ENCODE peak calls at places on chromosomes 13 and 19, in seven cellular contexts. One of them, this sample, is unnamed.

GRCh38 chr13:33006646-33007045 is 9.6 kb upstream of the KL start:
- DNase-seq in B cell: no peak
- DNase-seq in endodermal cell: no peak
- DNase-seq in activated CD4-positive, alpha-beta T cell treated with anti-CD3 and anti-CD28 coated beads for 1 hour: no peak
- DNase-seq in fibroblast of the conjunctiva: no peak
- DNase-seq in neural crest cell: no peak
- DNase-seq in HuH-7.5: no peak
- DNase-seq in this sample: no peak

GRCh38 chr13:28117689-28118377 is 17.5 kb upstream of the FLT3 start:
- DNase-seq in neural crest cell: no peak
- DNase-seq in fibroblast of the conjunctiva: no peak
- DNase-seq in HuH-7.5: no peak
- DNase-seq in endodermal cell: peak
- DNase-seq in B cell: no peak
- DNase-seq in activated CD4-positive, alpha-beta T cell treated with anti-CD3 and anti-CD28 coated beads for 1 hour: no peak
- DNase-seq in this sample: peak

GRCh38 chr13:44302948-44303575 is 70.6 kb upstream of the SERP2 start:
- DNase-seq in activated CD4-positive, alpha-beta T cell treated with anti-CD3 and anti-CD28 coated beads for 1 hour: no peak
- DNase-seq in neural crest cell: no peak
- DNase-seq in fibroblast of the conjunctiva: no peak
- DNase-seq in B cell: no peak
- DNase-seq in endodermal cell: no peak
- DNase-seq in HuH-7.5: no peak
- DNase-seq in this sample: no peak

GRCh38 chr19:10752237-10752912 is 34.5 kb downstream of the DNM2 start:
- DNase-seq in endodermal cell: no peak
- DNase-seq in neural crest cell: no peak
- DNase-seq in fibroblast of the conjunctiva: no peak
- DNase-seq in HuH-7.5: no peak
- DNase-seq in activated CD4-positive, alpha-beta T cell treated with anti-CD3 and anti-CD28 coated beads for 1 hour: no peak
- DNase-seq in B cell: no peak
- DNase-seq in this sample: no peak

GRCh38 chr19:42121036-42121621 is 11.1 kb downstream of the POU2F2 start:
- DNase-seq in activated CD4-positive, alpha-beta T cell treated with anti-CD3 and anti-CD28 coated beads for 1 hour: no peak
- DNase-seq in B cell: no peak
- DNase-seq in endodermal cell: no peak
- DNase-seq in fibroblast of the conjunctiva: no peak
- DNase-seq in neural crest cell: no peak
- DNase-seq in HuH-7.5: no peak
- DNase-seq in this sample: no peak

GRCh38 chr13:60617863-60618733 is 221.1 kb downstream of the TDRD3 start:
- DNase-seq in activated CD4-positive, alpha-beta T cell treated with anti-CD3 and anti-CD28 coated beads for 1 hour: no peak
- DNase-seq in HuH-7.5: no peak
- DNase-seq in fibroblast of the conjunctiva: no peak
- DNase-seq in endodermal cell: peak
- DNase-seq in B cell: no peak
- DNase-seq in neural crest cell: no peak
- DNase-seq in this sample: peak

GRCh38 chr13:21015284-21015683 is 46.1 kb downstream of the LATS2 start:
- DNase-seq in HuH-7.5: no peak
- DNase-seq in endodermal cell: no peak
- DNase-seq in neural crest cell: no peak
- DNase-seq in B cell: no peak
- DNase-seq in activated CD4-positive, alpha-beta T cell treated with anti-CD3 and anti-CD28 coated beads for 1 hour: no peak
- DNase-seq in fibroblast of the conjunctiva: no peak
- DNase-seq in this sample: no peak

GRCh38 chr19:2659856-2660432 is 42.5 kb downstream of the GNG7 start:
- DNase-seq in B cell: no peak
- DNase-seq in neural crest cell: no peak
- DNase-seq in activated CD4-positive, alpha-beta T cell treated with anti-CD3 and anti-CD28 coated beads for 1 hour: no peak
- DNase-seq in fibroblast of the conjunctiva: no peak
- DNase-seq in endodermal cell: no peak
- DNase-seq in HuH-7.5: no peak
- DNase-seq in this sample: no peak

GRCh38 chr13:20550799-20551198 is 16.2 kb upstream of the IFT88 start:
- DNase-seq in B cell: no peak
- DNase-seq in activated CD4-positive, alpha-beta T cell treated with anti-CD3 and anti-CD28 coated beads for 1 hour: no peak
- DNase-seq in neural crest cell: no peak
- DNase-seq in endodermal cell: no peak
- DNase-seq in fibroblast of the conjunctiva: no peak
- DNase-seq in HuH-7.5: no peak
- DNase-seq in this sample: no peak

GRCh38 chr19:13077233-13077632 is 25.4 kb downstream of the LYL1 start:
- DNase-seq in HuH-7.5: no peak
- DNase-seq in endodermal cell: no peak
- DNase-seq in neural crest cell: no peak
- DNase-seq in activated CD4-positive, alpha-beta T cell treated with anti-CD3 and anti-CD28 coated beads for 1 hour: no peak
- DNase-seq in fibroblast of the conjunctiva: no peak
- DNase-seq in B cell: no peak
- DNase-seq in this sample: peak

GRCh38 chr13:26518433-26519084 is 38.9 kb upstream of the WASF3 start:
- DNase-seq in neural crest cell: no peak
- DNase-seq in endodermal cell: peak
- DNase-seq in fibroblast of the conjunctiva: no peak
- DNase-seq in B cell: no peak
- DNase-seq in HuH-7.5: no peak
- DNase-seq in activated CD4-positive, alpha-beta T cell treated with anti-CD3 and anti-CD28 coated beads for 1 hour: no peak
- DNase-seq in this sample: peak

GRCh38 chr19:9847087-9847671 is 12.1 kb downstream of the PIN1 start:
- DNase-seq in B cell: no peak
- DNase-seq in neural crest cell: peak
- DNase-seq in HuH-7.5: peak
- DNase-seq in endodermal cell: peak
- DNase-seq in activated CD4-positive, alpha-beta T cell treated with anti-CD3 and anti-CD28 coated beads for 1 hour: peak
- DNase-seq in fibroblast of the conjunctiva: peak
- DNase-seq in this sample: peak

GRCh38 chr13:35349673-35350278 is 126.7 kb downstream of the MAB21L1 start:
- DNase-seq in neural crest cell: no peak
- DNase-seq in B cell: no peak
- DNase-seq in endodermal cell: no peak
- DNase-seq in HuH-7.5: no peak
- DNase-seq in activated CD4-positive, alpha-beta T cell treated with anti-CD3 and anti-CD28 coated beads for 1 hour: no peak
- DNase-seq in fibroblast of the conjunctiva: no peak
- DNase-seq in this sample: no peak

GRCh38 chr13:103066079-103066880 is at the start of gene SLC10A2:
- DNase-seq in HuH-7.5: no peak
- DNase-seq in activated CD4-positive, alpha-beta T cell treated with anti-CD3 and anti-CD28 coated beads for 1 hour: no peak
- DNase-seq in B cell: no peak
- DNase-seq in fibroblast of the conjunctiva: no peak
- DNase-seq in neural crest cell: no peak
- DNase-seq in endodermal cell: no peak
- DNase-seq in this sample: no peak

GRCh38 chr19:29858000-29858596 is 46.3 kb downstream of the CCNE1 start:
- DNase-seq in neural crest cell: no peak
- DNase-seq in fibroblast of the conjunctiva: no peak
- DNase-seq in endodermal cell: peak
- DNase-seq in HuH-7.5: no peak
- DNase-seq in B cell: no peak
- DNase-seq in activated CD4-positive, alpha-beta T cell treated with anti-CD3 and anti-CD28 coated beads for 1 hour: no peak
- DNase-seq in this sample: peak

GRCh38 chr13:109402976-109403375 is 383.4 kb downstream of the IRS2 start:
- DNase-seq in activated CD4-positive, alpha-beta T cell treated with anti-CD3 and anti-CD28 coated beads for 1 hour: no peak
- DNase-seq in B cell: no peak
- DNase-seq in HuH-7.5: no peak
- DNase-seq in neural crest cell: no peak
- DNase-seq in endodermal cell: no peak
- DNase-seq in fibroblast of the conjunctiva: no peak
- DNase-seq in this sample: no peak

GRCh38 chr13:30119476-30119875 is 187.9 kb downstream of the KATNAL1 start:
- DNase-seq in endodermal cell: no peak
- DNase-seq in HuH-7.5: no peak
- DNase-seq in neural crest cell: no peak
- DNase-seq in activated CD4-positive, alpha-beta T cell treated with anti-CD3 and anti-CD28 coated beads for 1 hour: no peak
- DNase-seq in B cell: no peak
- DNase-seq in fibroblast of the conjunctiva: no peak
- DNase-seq in this sample: no peak

GRCh38 chr13:23547000-23547590 is 23.1 kb upstream of the TNFRSF19 start:
- DNase-seq in B cell: no peak
- DNase-seq in activated CD4-positive, alpha-beta T cell treated with anti-CD3 and anti-CD28 coated beads for 1 hour: no peak
- DNase-seq in HuH-7.5: no peak
- DNase-seq in endodermal cell: peak
- DNase-seq in fibroblast of the conjunctiva: peak
- DNase-seq in neural crest cell: no peak
- DNase-seq in this sample: peak

This sample was measured in GM23338.